ENCODE peak calls at places on chromosomes 11 and 22, in nine cellular contexts. I is A172; R is hypothalamus; N is AG09319; P is NCI-H774; D is RPMI7951; E is activated CD4-positive, alpha-beta T cell treated with anti-CD3 and anti-CD28 coated beads for 48 hours; L is PC-3; W is adipocyte. Q is an unnamed sample.

GRCh38 chr11:77095551-77096490 is 6.8 kb upstream of the OMP start:
- DNase-seq in I (no peak), R (no peak), N (no peak), P (no peak), D (no peak), E (no peak), L (no peak), W (no peak), Q (no peak)

GRCh38 chr11:76782526-76783293 is 446 bp upstream of the TSKU start:
- DNase-seq in I (peak), R (no peak), N (peak), P (peak), D (peak), E (peak), L (peak), W (peak), Q (peak)

GRCh38 chr11:73478737-73479347 is 102.6 kb downstream of the RELT start:
- DNase-seq in I (peak), R (no peak), N (no peak), P (no peak), D (peak), E (no peak), L (peak), W (peak), Q (peak)

GRCh38 chr22:37627545-37627944 is 11.9 kb upstream of the SH3BP1 start:
- DNase-seq in I (no peak), R (no peak), N (no peak), P (no peak), D (no peak), E (peak), L (no peak), W (no peak), Q (no peak)

GRCh38 chr11:77082838-77083552 is 16.2 kb downstream of the CAPN5 start:
- DNase-seq in I (no peak), R (no peak), N (no peak), P (no peak), D (no peak), E (peak), L (no peak), W (no peak), Q (no peak)

GRCh38 chr11:69299572-69299971 is 5.6 kb downstream of the MYEOV start:
- DNase-seq in I (no peak), R (no peak), N (no peak), P (no peak), D (peak), E (no peak), L (no peak), W (no peak), Q (no peak)

GRCh38 chr11:131713529-131714134 is 343.2 kb downstream of the NTM start:
- DNase-seq in I (no peak), R (no peak), N (no peak), P (no peak), D (no peak), E (no peak), L (no peak), W (no peak), Q (no peak)

GRCh38 chr22:50473088-50473487 is 1.7 kb downstream of the SBF1 start:
- DNase-seq in I (no peak), R (no peak), N (no peak), P (no peak), D (no peak), E (peak), L (peak), W (no peak), Q (no peak)

GRCh38 chr22:47166446-47167016 is 404.1 kb downstream of the TBC1D22A start:
- DNase-seq in I (no peak), R (no peak), N (no peak), P (no peak), D (no peak), E (no peak), L (no peak), W (no peak), Q (no peak)

GRCh38 chr11:94544582-94544831 is 786 bp downstream of the FUT4 start:
- DNase-seq in I (no peak), R (no peak), N (no peak), P (no peak), D (no peak), E (no peak), L (no peak), W (no peak), Q (no peak)

GRCh38 chr22:43567691-43568308 is 156.0 kb downstream of the MPPED1 start:
- DNase-seq in I (no peak), R (no peak), N (no peak), P (no peak), D (no peak), E (no peak), L (no peak), W (no peak), Q (no peak)

GRCh38 chr22:25908755-25909154 is 166.8 kb downstream of the MYO18B start:
- DNase-seq in I (no peak), R (no peak), N (no peak), P (no peak), D (no peak), E (no peak), L (no peak), W (no peak), Q (no peak)